ENCODE peak calls at places on chromosomes 11 and 22, in eight cellular contexts. One of them, this sample, is unnamed.

GRCh38 chr11:13152736-13153541 is 124.7 kb upstream of the BMAL1 start:
- DNase-seq in body of pancreas: no peak
- DNase-seq in glutamatergic neuron: no peak
- DNase-seq in upper lobe of right lung: no peak
- DNase-seq in epithelial cell of esophagus: peak; percentile 64
- DNase-seq in mucosa of descending colon: no peak
- DNase-seq in adrenal gland: no peak
- DNase-seq in Calu3: no peak
- DNase-seq in this sample: no peak

GRCh38 chr11:86524603-86525352 is 147.6 kb downstream of the ME3 start:
- DNase-seq in body of pancreas: no peak
- DNase-seq in epithelial cell of esophagus: peak; percentile 69
- DNase-seq in mucosa of descending colon: no peak
- DNase-seq in upper lobe of right lung: no peak
- DNase-seq in glutamatergic neuron: no peak
- DNase-seq in adrenal gland: no peak
- DNase-seq in Calu3: no peak
- DNase-seq in this sample: no peak

GRCh38 chr11:36425593-36426206 is 84.4 kb downstream of the TRAF6 start:
- DNase-seq in mucosa of descending colon: no peak
- DNase-seq in glutamatergic neuron: no peak
- DNase-seq in Calu3: no peak
- DNase-seq in epithelial cell of esophagus: no peak
- DNase-seq in upper lobe of right lung: no peak
- DNase-seq in body of pancreas: no peak
- DNase-seq in adrenal gland: no peak
- DNase-seq in this sample: no peak

GRCh38 chr11:19679952-19680823 is 32.4 kb upstream of the NAV2 start:
- DNase-seq in mucosa of descending colon: peak; percentile 77
- DNase-seq in Calu3: peak; percentile 81
- DNase-seq in adrenal gland: peak; percentile 98
- DNase-seq in body of pancreas: peak; percentile 59
- DNase-seq in upper lobe of right lung: peak; percentile 89
- DNase-seq in epithelial cell of esophagus: peak; percentile 96
- DNase-seq in glutamatergic neuron: no peak
- DNase-seq in this sample: no peak

GRCh38 chr22:33271390-33272161 is 213.4 kb upstream of the SYN3 start:
- DNase-seq in adrenal gland: no peak
- DNase-seq in epithelial cell of esophagus: no peak
- DNase-seq in Calu3: no peak
- DNase-seq in mucosa of descending colon: no peak
- DNase-seq in body of pancreas: peak; percentile 84
- DNase-seq in glutamatergic neuron: no peak
- DNase-seq in upper lobe of right lung: no peak
- DNase-seq in this sample: no peak

GRCh38 chr11:36211735-36212430 is 77.3 kb downstream of the COMMD9 start:
- DNase-seq in adrenal gland: no peak
- DNase-seq in Calu3: no peak
- DNase-seq in mucosa of descending colon: no peak
- DNase-seq in epithelial cell of esophagus: no peak
- DNase-seq in glutamatergic neuron: no peak
- DNase-seq in body of pancreas: no peak
- DNase-seq in upper lobe of right lung: no peak
- DNase-seq in this sample: no peak

GRCh38 chr22:19605508-19606331 is 81.5 kb upstream of the CLDN5 start:
- DNase-seq in epithelial cell of esophagus: peak; percentile 7
- DNase-seq in adrenal gland: no peak
- DNase-seq in upper lobe of right lung: no peak
- DNase-seq in glutamatergic neuron: no peak
- DNase-seq in body of pancreas: no peak
- DNase-seq in Calu3: no peak
- DNase-seq in mucosa of descending colon: no peak
- DNase-seq in this sample: no peak

GRCh38 chr11:60985991-60986915 is 14.8 kb downstream of the CD6 start:
- DNase-seq in upper lobe of right lung: peak; percentile 79
- DNase-seq in adrenal gland: no peak
- DNase-seq in Calu3: peak; percentile 69
- DNase-seq in body of pancreas: peak; percentile 51
- DNase-seq in epithelial cell of esophagus: peak; percentile 87
- DNase-seq in glutamatergic neuron: no peak
- DNase-seq in mucosa of descending colon: peak; percentile 87
- DNase-seq in this sample: no peak

GRCh38 chr11:29224739-29225384 is 792.0 kb downstream of the KCNA4 start:
- DNase-seq in adrenal gland: no peak
- DNase-seq in epithelial cell of esophagus: peak; percentile 5
- DNase-seq in mucosa of descending colon: no peak
- DNase-seq in Calu3: no peak
- DNase-seq in glutamatergic neuron: peak; percentile 41
- DNase-seq in upper lobe of right lung: no peak
- DNase-seq in body of pancreas: no peak
- DNase-seq in this sample: peak; percentile 35

GRCh38 chr11:109401532-109401931 is 20.5 kb upstream of the C11orf87 start:
- DNase-seq in epithelial cell of esophagus: peak; percentile 36
- DNase-seq in adrenal gland: no peak
- DNase-seq in mucosa of descending colon: no peak
- DNase-seq in glutamatergic neuron: no peak
- DNase-seq in Calu3: no peak
- DNase-seq in body of pancreas: no peak
- DNase-seq in upper lobe of right lung: no peak
- DNase-seq in this sample: no peak

GRCh38 chr11:78397398-78397797 is 20.2 kb downstream of the GAB2 start:
- DNase-seq in upper lobe of right lung: no peak
- DNase-seq in body of pancreas: no peak
- DNase-seq in adrenal gland: no peak
- DNase-seq in epithelial cell of esophagus: no peak
- DNase-seq in glutamatergic neuron: no peak
- DNase-seq in Calu3: no peak
- DNase-seq in mucosa of descending colon: no peak
- DNase-seq in this sample: no peak

GRCh38 chr11:99311870-99312269 is 291.1 kb downstream of the CNTN5 start:
- DNase-seq in glutamatergic neuron: no peak
- DNase-seq in Calu3: no peak
- DNase-seq in epithelial cell of esophagus: no peak
- DNase-seq in upper lobe of right lung: no peak
- DNase-seq in mucosa of descending colon: no peak
- DNase-seq in body of pancreas: no peak
- DNase-seq in adrenal gland: no peak
- DNase-seq in this sample: no peak

GRCh38 chr22:46107089-46107664 is 43.1 kb upstream of the PPARA start:
- DNase-seq in epithelial cell of esophagus: no peak
- DNase-seq in glutamatergic neuron: no peak
- DNase-seq in upper lobe of right lung: peak; percentile 82
- DNase-seq in adrenal gland: peak; percentile 82
- DNase-seq in mucosa of descending colon: peak; percentile 78
- DNase-seq in Calu3: no peak
- DNase-seq in body of pancreas: peak; percentile 95
- DNase-seq in this sample: no peak

GRCh38 chr11:12811861-12812260 is 137.6 kb downstream of the TEAD1 start:
- DNase-seq in upper lobe of right lung: no peak
- DNase-seq in adrenal gland: no peak
- DNase-seq in body of pancreas: no peak
- DNase-seq in epithelial cell of esophagus: no peak
- DNase-seq in Calu3: no peak
- DNase-seq in mucosa of descending colon: no peak
- DNase-seq in glutamatergic neuron: no peak
- DNase-seq in this sample: no peak

GRCh38 chr11:89625171-89625570 is 84.9 kb upstream of the TRIM77 start:
- DNase-seq in epithelial cell of esophagus: peak; percentile 3
- DNase-seq in mucosa of descending colon: no peak
- DNase-seq in Calu3: peak; percentile 3
- DNase-seq in glutamatergic neuron: peak; percentile 16
- DNase-seq in upper lobe of right lung: no peak
- DNase-seq in adrenal gland: no peak
- DNase-seq in body of pancreas: no peak
- DNase-seq in this sample: no peak

GRCh38 chr11:122293298-122294023 is 177.4 kb upstream of the BLID start:
- DNase-seq in upper lobe of right lung: no peak
- DNase-seq in adrenal gland: no peak
- DNase-seq in Calu3: no peak
- DNase-seq in mucosa of descending colon: no peak
- DNase-seq in body of pancreas: no peak
- DNase-seq in epithelial cell of esophagus: peak; percentile 19
- DNase-seq in glutamatergic neuron: no peak
- DNase-seq in this sample: no peak
- TF ChIP-seq CTCF in upper lobe of right lung: peak; percentile 29
- TF ChIP-seq CTCF in adrenal gland: peak; percentile 58
- TF ChIP-seq CTCF in Calu3: no peak
- TF ChIP-seq CTCF in mucosa of descending colon: no peak
- TF ChIP-seq CTCF in body of pancreas: no peak
- TF ChIP-seq CTCF in epithelial cell of esophagus: peak; percentile 19
- TF ChIP-seq CTCF in glutamatergic neuron: no peak
- TF ChIP-seq CTCF in this sample: no peak

DNA sequence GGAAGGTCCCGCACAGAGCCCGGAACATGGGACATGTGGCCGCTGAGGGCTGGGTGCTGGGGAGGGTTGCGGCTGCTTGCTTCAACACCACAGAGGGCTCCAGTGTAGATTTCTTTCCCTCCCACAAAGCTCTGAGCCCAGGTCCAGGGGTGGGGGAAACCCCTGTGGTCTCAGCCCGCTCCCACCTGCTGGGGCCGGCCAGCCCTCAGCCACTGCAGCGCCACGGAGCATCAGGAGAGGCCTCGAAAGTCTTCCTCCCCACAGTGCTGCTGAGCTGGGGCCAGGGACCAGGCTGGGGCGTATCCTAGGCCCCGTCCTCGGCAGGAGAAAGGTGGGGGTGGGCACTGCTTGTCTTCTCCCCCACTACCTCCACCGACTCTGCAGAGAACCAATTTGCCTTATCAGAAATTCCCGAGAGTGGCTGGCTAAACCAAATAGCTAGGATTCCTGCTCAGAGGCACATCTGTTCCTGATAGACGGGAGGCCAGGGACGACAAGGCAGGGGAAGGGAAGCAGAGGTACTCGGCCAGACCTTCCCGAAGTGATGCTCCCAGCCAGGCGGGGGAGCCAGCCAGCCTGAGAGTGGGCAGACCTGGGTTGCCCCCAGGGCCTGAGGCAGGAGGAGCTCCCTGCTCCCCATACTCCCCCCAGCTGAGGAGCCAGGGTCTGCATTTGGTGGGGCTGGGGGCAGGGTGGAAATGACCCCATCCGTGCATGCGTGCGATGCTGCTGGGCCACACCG is 18.7 kb downstream of the IGF2 start:
- DNase-seq in adrenal gland: no peak
- DNase-seq in body of pancreas: no peak
- DNase-seq in glutamatergic neuron: peak; percentile 32
- DNase-seq in Calu3: no peak
- DNase-seq in mucosa of descending colon: peak; percentile 23
- DNase-seq in upper lobe of right lung: no peak
- DNase-seq in epithelial cell of esophagus: no peak
- DNase-seq in this sample: no peak
- TF ChIP-seq CTCF in adrenal gland: no peak
- TF ChIP-seq CTCF in body of pancreas: no peak
- TF ChIP-seq CTCF in glutamatergic neuron: no peak
- TF ChIP-seq CTCF in Calu3: no peak
- TF ChIP-seq CTCF in mucosa of descending colon: no peak
- TF ChIP-seq CTCF in upper lobe of right lung: no peak
- TF ChIP-seq CTCF in epithelial cell of esophagus: no peak
- TF ChIP-seq CTCF in this sample: no peak

GRCh38 chr11:5200582-5200981 is at the start of gene OR51V1:
- DNase-seq in Calu3: no peak
- DNase-seq in upper lobe of right lung: no peak
- DNase-seq in body of pancreas: no peak
- DNase-seq in mucosa of descending colon: no peak
- DNase-seq in adrenal gland: no peak
- DNase-seq in epithelial cell of esophagus: no peak
- DNase-seq in glutamatergic neuron: no peak
- DNase-seq in this sample: no peak

GRCh38 chr11:5210376-5210885 is 9.9 kb upstream of the OR51V1 start:
- DNase-seq in glutamatergic neuron: no peak
- DNase-seq in mucosa of descending colon: no peak
- DNase-seq in epithelial cell of esophagus: no peak
- DNase-seq in body of pancreas: no peak
- DNase-seq in Calu3: no peak
- DNase-seq in adrenal gland: no peak
- DNase-seq in upper lobe of right lung: no peak
- DNase-seq in this sample: no peak

GRCh38 chr11:5203366-5203765 is 2.9 kb upstream of the OR51V1 start:
- DNase-seq in upper lobe of right lung: no peak
- DNase-seq in adrenal gland: no peak
- DNase-seq in mucosa of descending colon: no peak
- DNase-seq in glutamatergic neuron: no peak
- DNase-seq in Calu3: no peak
- DNase-seq in body of pancreas: no peak
- DNase-seq in epithelial cell of esophagus: no peak
- DNase-seq in this sample: no peak

DNA sequence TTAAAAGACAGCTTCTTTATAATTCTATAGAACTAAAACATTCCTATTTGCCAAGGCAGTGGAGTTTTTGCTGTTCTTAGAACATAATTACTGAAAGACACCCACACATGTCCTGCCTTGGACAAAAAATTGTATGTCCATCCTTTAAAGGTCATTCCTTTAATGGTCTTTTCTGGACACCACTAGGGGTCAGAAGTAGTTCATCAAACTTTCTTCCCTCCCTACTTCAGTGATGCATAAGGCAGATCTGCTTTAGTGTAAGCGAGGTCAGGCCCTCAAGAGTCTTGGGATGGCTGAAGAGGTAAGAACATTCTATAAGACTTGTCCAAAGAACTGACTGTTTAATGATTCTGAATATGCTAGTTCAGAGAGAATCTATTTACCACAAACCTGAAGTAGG is 4.3 kb upstream of the OR51V1 start:
- DNase-seq in mucosa of descending colon: no peak
- DNase-seq in Calu3: peak; percentile 22
- DNase-seq in epithelial cell of esophagus: peak; percentile 69
- DNase-seq in upper lobe of right lung: no peak
- DNase-seq in glutamatergic neuron: no peak
- DNase-seq in adrenal gland: no peak
- DNase-seq in body of pancreas: no peak
- DNase-seq in this sample: no peak
- TF ChIP-seq CTCF in mucosa of descending colon: no peak
- TF ChIP-seq CTCF in Calu3: peak; percentile 53
- TF ChIP-seq CTCF in epithelial cell of esophagus: peak; percentile 56
- TF ChIP-seq CTCF in upper lobe of right lung: peak; percentile 39
- TF ChIP-seq CTCF in glutamatergic neuron: peak; percentile 56
- TF ChIP-seq CTCF in adrenal gland: peak; percentile 58
- TF ChIP-seq CTCF in body of pancreas: peak; percentile 33
- TF ChIP-seq CTCF in this sample: peak; percentile 60

GRCh38 chr11:68447015-68447801 is 13.3 kb upstream of the PPP6R3 start:
- DNase-seq in Calu3: peak; percentile 86
- DNase-seq in mucosa of descending colon: peak; percentile 79
- DNase-seq in upper lobe of right lung: peak; percentile 88
- DNase-seq in epithelial cell of esophagus: peak; percentile 73
- DNase-seq in glutamatergic neuron: peak; percentile 88
- DNase-seq in body of pancreas: peak; percentile 76
- DNase-seq in adrenal gland: peak; percentile 73
- DNase-seq in this sample: peak; percentile 83
- TF ChIP-seq CTCF in Calu3: peak; percentile 87
- TF ChIP-seq CTCF in mucosa of descending colon: peak; percentile 89
- TF ChIP-seq CTCF in upper lobe of right lung: peak; percentile 93
- TF ChIP-seq CTCF in epithelial cell of esophagus: peak; percentile 85
- TF ChIP-seq CTCF in glutamatergic neuron: peak; percentile 93
- TF ChIP-seq CTCF in body of pancreas: peak; percentile 84
- TF ChIP-seq CTCF in adrenal gland: peak; percentile 95
- TF ChIP-seq CTCF in this sample: peak; percentile 88